ENCODE peak calls at places on chromosome 4, in ten cellular contexts. B is sigmoid colon, C is hepatocyte, S is PC-9, X is upper lobe of right lung, V is neural progenitor cell, E is astrocyte, A is WERI-Rb-1, F is suprapubic skin, I is stomach. D is an unnamed sample.

GRCh38 chr4:82667761-82668505 is 106.1 kb upstream of the TMEM150C start:
- DNase-seq in X (no peak), V (peak; percentile 54), E (peak; percentile 68), B (no peak), F (no peak), S (no peak), C (no peak), I (no peak), A (no peak), D (no peak)

GRCh38 chr4:88722828-88723227 is 25.2 kb upstream of the NAP1L5 start:
- DNase-seq in B (no peak), A (no peak), X (no peak), E (no peak), F (no peak), V (no peak), C (no peak), S (no peak), I (no peak), D (no peak)

GRCh38 chr4:117641519-117641918 is 392.8 kb upstream of the NDST3 start:
- DNase-seq in V (no peak), A (no peak), S (no peak), E (no peak), B (no peak), X (no peak), I (no peak), F (no peak), C (no peak), D (no peak)

GRCh38 chr4:63106600-63106999 is 1302.7 kb downstream of the TECRL start:
- DNase-seq in V (no peak), S (no peak), F (no peak), C (no peak), E (no peak), A (no peak), X (no peak), I (no peak), B (no peak), D (no peak)

GRCh38 chr4:151202851-151203455 is 74.0 kb upstream of the PRSS48 start:
- DNase-seq in A (no peak), I (no peak), C (no peak), V (no peak), E (peak; percentile 53), B (no peak), F (no peak), S (no peak), X (no peak), D (no peak)

GRCh38 chr4:90979551-90979950 is 852.4 kb downstream of the CCSER1 start:
- DNase-seq in B (no peak), X (no peak), C (no peak), I (no peak), V (no peak), F (no peak), S (no peak), A (no peak), E (no peak), D (no peak)

GRCh38 chr4:27094785-27095184 is 234.1 kb downstream of the STIM2 start:
- DNase-seq in I (peak; percentile 58), E (no peak), F (no peak), V (no peak), C (no peak), A (no peak), B (no peak), X (no peak), S (no peak), D (no peak)

GRCh38 chr4:183110244-183110643 is 11.2 kb downstream of the WWC2 start:
- DNase-seq in S (no peak), X (no peak), E (no peak), C (no peak), F (no peak), I (no peak), B (no peak), A (no peak), V (no peak), D (no peak)

GRCh38 chr4:139745111-139745639 is 79.6 kb downstream of the MGST2 start:
- DNase-seq in E (no peak), A (peak; percentile 90), S (no peak), V (no peak), B (no peak), I (no peak), F (no peak), X (no peak), C (no peak), D (no peak)

GRCh38 chr4:20431422-20432014 is 179.8 kb downstream of the SLIT2 start:
- DNase-seq in E (peak; percentile 38), X (no peak), C (peak; percentile 13), V (peak; percentile 66), I (no peak), S (no peak), F (no peak), A (no peak), B (no peak), D (no peak)

GRCh38 chr4:122142687-122143086 is 9.4 kb upstream of the BLTP1 start:
- DNase-seq in V (no peak), X (no peak), S (no peak), A (no peak), F (no peak), E (no peak), B (no peak), I (no peak), C (no peak), D (no peak)

GRCh38 chr4:80730158-80730557 is 300.4 kb upstream of the BMP3 start:
- DNase-seq in B (no peak), F (no peak), X (no peak), V (peak; percentile 6), S (no peak), C (no peak), A (no peak), E (no peak), I (no peak), D (no peak)

GRCh38 chr4:182921608-182922007 is 4.4 kb upstream of the DCTD start:
- DNase-seq in I (no peak), X (no peak), A (no peak), C (no peak), B (no peak), F (no peak), E (no peak), V (no peak), S (no peak), D (no peak)

GRCh38 chr4:96134806-96135205 is 294.9 kb downstream of the PDHA2 start:
- DNase-seq in S (no peak), A (no peak), I (no peak), F (no peak), E (no peak), V (no peak), C (no peak), X (no peak), B (no peak), D (no peak)

GRCh38 chr4:6634746-6635145 is 5.7 kb upstream of the MRFAP1 start:
- DNase-seq in C (no peak), A (no peak), I (no peak), F (no peak), B (no peak), X (no peak), V (no peak), E (no peak), S (no peak), D (no peak)

GRCh38 chr4:26331380-26331945 is 10.6 kb downstream of the RBPJ start:
- DNase-seq in X (no peak), A (no peak), F (no peak), C (no peak), I (no peak), B (no peak), V (no peak), S (no peak), E (no peak), D (no peak)

GRCh38 chr4:168717852-168718251 is 221.0 kb downstream of the PALLD start:
- DNase-seq in I (no peak), V (no peak), F (no peak), S (no peak), A (no peak), X (no peak), E (peak; percentile 91), C (no peak), B (no peak), D (no peak)
- H3K27ac ChIP-seq in I (no peak overlapping the region), V (no peak overlapping the region), F (peak overlapping the region; percentile 72), S (no peak overlapping the region), A (no peak overlapping the region), X (peak overlapping the region; percentile 65), E (no peak overlapping the region), C (no peak overlapping the region), B (peak overlapping the region; percentile 87), D (no peak overlapping the region)

DNA sequence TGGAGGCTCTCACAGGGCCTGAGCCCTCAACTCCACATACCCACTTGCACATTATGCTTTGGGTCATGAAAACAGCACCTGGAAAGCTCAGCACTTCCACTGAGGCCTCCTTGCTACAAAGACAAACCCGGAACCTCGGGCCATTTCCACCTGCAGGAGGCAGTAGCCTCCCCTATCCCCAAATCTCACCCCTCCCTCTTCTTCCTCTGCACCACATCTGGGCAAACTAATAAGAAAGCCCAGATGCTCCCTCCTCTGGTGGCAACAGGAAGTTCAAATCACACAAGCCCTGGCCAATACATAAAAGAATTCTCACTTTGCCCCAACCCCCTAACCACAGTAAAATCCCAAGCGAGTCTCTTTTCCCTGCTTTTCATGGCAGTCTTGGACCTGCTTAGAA is 136.4 kb downstream of the MAPK10 start:
- DNase-seq in V (peak; percentile 31), A (peak; percentile 24), I (no peak), E (peak; percentile 19), B (no peak), X (no peak), F (no peak), C (peak; percentile 14), S (no peak), D (peak; percentile 8)
- TF ChIP-seq CTCF in V (peak; percentile 47), A (peak; percentile 27), I (no peak), E (peak; percentile 46), B (no peak), X (peak; percentile 29), F (no peak), C (peak; percentile 25), S (peak; percentile 63), D (peak; percentile 35)

GRCh38 chr4:157314906-157315305 is 94.4 kb downstream of the GRIA2 start:
- DNase-seq in B (no peak), S (no peak), A (no peak), I (no peak), X (no peak), V (no peak), C (no peak), F (no peak), E (no peak), D (no peak)
- H3K27ac ChIP-seq in B (no peak overlapping the region), S (no peak overlapping the region), A (no peak overlapping the region), I (no peak overlapping the region), X (no peak overlapping the region), V (no peak overlapping the region), C (no peak overlapping the region), F (no peak overlapping the region), E (no peak overlapping the region), D (no peak overlapping the region)

DNA sequence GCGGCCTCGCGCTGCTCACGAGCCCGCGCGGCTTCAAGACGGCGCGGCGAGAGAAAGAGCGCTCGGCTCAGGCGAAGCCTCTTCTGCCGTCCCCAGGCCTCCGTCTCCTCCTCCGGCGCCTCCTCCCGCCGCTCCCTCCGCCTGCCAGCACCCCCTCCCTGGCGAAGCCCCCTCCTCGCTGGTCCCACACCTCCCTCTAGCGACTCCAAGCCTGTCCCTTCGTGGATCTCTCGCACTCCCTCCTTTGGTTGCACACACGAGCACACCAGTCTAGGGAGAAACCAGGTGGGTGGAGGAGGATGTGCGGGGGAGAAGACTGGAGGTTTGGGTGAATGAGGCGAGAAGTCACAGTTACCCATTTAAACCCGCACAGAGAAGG is at the start of gene CAMK2D:
- DNase-seq in S (peak; percentile 56), A (peak; percentile 99), X (peak; percentile 93), I (peak; percentile 86), C (peak; percentile 95), B (peak; percentile 95), F (peak; percentile 87), V (peak; percentile 88), E (peak; percentile 86), D (peak; percentile 67)
- TF ChIP-seq CTCF in S (peak; percentile 38), A (peak; percentile 93), X (peak; percentile 44), I (peak; percentile 47), C (peak; percentile 73), B (peak; percentile 47), F (no peak), V (peak; percentile 56), E (peak; percentile 24), D (peak; percentile 51)